ENCODE peak calls at places on chromosomes 4 and X, in six cellular contexts. I, K, D, O, Q and T are unnamed samples.

GRCh38 chr4:72909461-72909860 is 160.1 kb downstream of the COX18 start:
- DNase-seq in I (no peak), K (peak), D (no peak), O (no peak), Q (no peak), T (no peak)

GRCh38 chrX:14529288-14529989 is at the start of gene GLRA2:
- DNase-seq in I (peak), K (peak), D (peak), O (no peak), Q (no peak), T (peak)

GRCh38 chrX:57915680-57916079 is 5.4 kb upstream of the ZXDA start:
- DNase-seq in I (no peak), K (no peak), D (no peak), O (no peak), Q (no peak), T (no peak)

GRCh38 chr4:24067781-24068193 is 177.9 kb upstream of the PPARGC1A start:
- DNase-seq in I (no peak), K (peak), D (no peak), O (peak), Q (no peak), T (peak)

GRCh38 chr4:185254434-185254833 is 45.0 kb downstream of the SNX25 start:
- DNase-seq in I (no peak), K (no peak), D (no peak), O (no peak), Q (no peak), T (no peak)

GRCh38 chrX:119398974-119399771 is at the start of gene SLC25A43:
- DNase-seq in I (peak), K (peak), D (no peak), O (peak), Q (peak), T (peak)

GRCh38 chr4:80803337-80803736 is 227.2 kb upstream of the BMP3 start:
- DNase-seq in I (no peak), K (no peak), D (no peak), O (no peak), Q (no peak), T (no peak)

GRCh38 chr4:16269742-16270522 is 43.7 kb upstream of the TAPT1 start:
- DNase-seq in I (no peak), K (peak), D (no peak), O (no peak), Q (peak), T (peak)

GRCh38 chr4:106365613-106366012 is 3.0 kb downstream of the GIMD1 start:
- DNase-seq in I (no peak), K (peak), D (no peak), O (peak), Q (no peak), T (peak)

GRCh38 chr4:79820427-79820826 is 252.6 kb downstream of the ANTXR2 start:
- DNase-seq in I (no peak), K (no peak), D (no peak), O (no peak), Q (no peak), T (no peak)

GRCh38 chr4:77818667-77819408 is at the start of gene CNOT6L:
- DNase-seq in I (peak), K (peak), D (no peak), O (peak), Q (peak), T (peak)

GRCh38 chr4:142743071-142743825 is 102.9 kb downstream of the INPP4B start:
- DNase-seq in I (no peak), K (peak), D (no peak), O (peak), Q (no peak), T (peak)